ENCODE peak calls at places on chromosomes 2 and 18, in ten cellular contexts. D is GM19239, J is HL-60, H is hypothalamus, A is glutamatergic neuron, E is GM23248, B is HFF-Myc, C is GM20000, U is natural killer cell, P is mesenchymal stem cell. N is an unnamed sample.

GRCh38 chr2:196335238-196335637 is 163.9 kb upstream of the STK17B start:
- DNase-seq in J (no peak), B (peak), H (no peak), C (no peak), E (peak), A (no peak), U (no peak), D (no peak), P (peak), N (no peak)

GRCh38 chr18:79616651-79617518 is 62.7 kb upstream of the CTDP1 start:
- DNase-seq in E (peak), H (no peak), U (no peak), P (peak), J (no peak), B (no peak), A (peak), D (no peak), C (no peak), N (no peak)

GRCh38 chr2:215929602-215930335 is 83.6 kb downstream of the MREG start:
- DNase-seq in C (no peak), U (no peak), A (no peak), H (no peak), P (peak), J (no peak), D (no peak), B (no peak), E (peak), N (no peak)

GRCh38 chr2:174972924-174973323 is 32.3 kb downstream of the CHN1 start:
- DNase-seq in D (no peak), J (no peak), U (no peak), C (no peak), H (no peak), B (no peak), E (peak), P (peak), A (no peak), N (no peak)

GRCh38 chr18:55779711-55780590 is 192.0 kb upstream of the TCF4 start:
- DNase-seq in A (peak), P (peak), C (peak), E (peak), U (no peak), B (no peak), J (no peak), H (peak), D (no peak), N (no peak)

GRCh38 chr2:233006648-233007047 is 6.4 kb downstream of the NGEF start:
- DNase-seq in P (no peak), E (no peak), J (no peak), H (no peak), C (no peak), U (no peak), D (no peak), B (no peak), A (no peak), N (no peak)

GRCh38 chr18:45617284-45617683 is 2.0 kb downstream of the SLC14A2 start:
- DNase-seq in B (peak), P (peak), E (peak), H (no peak), U (no peak), C (no peak), D (no peak), J (no peak), A (no peak), N (no peak)

GRCh38 chr2:143383016-143383415 is 253.8 kb downstream of the ARHGAP15 start:
- DNase-seq in C (no peak), J (no peak), E (no peak), B (no peak), A (no peak), H (no peak), D (no peak), P (no peak), U (no peak), N (no peak)

GRCh38 chr2:68749345-68749744 is 14.7 kb downstream of the ARHGAP25 start:
- DNase-seq in A (no peak), D (no peak), P (no peak), B (no peak), H (no peak), C (no peak), E (no peak), U (no peak), J (no peak), N (no peak)

GRCh38 chr2:83536489-83537020 is 922.5 kb downstream of the SUCLG1 start:
- DNase-seq in E (no peak), H (no peak), C (no peak), B (no peak), J (no peak), D (no peak), U (no peak), A (no peak), P (no peak), N (no peak)

GRCh38 chr2:3759331-3759730 is 56.0 kb downstream of the DCDC2C start:
- DNase-seq in E (peak), P (no peak), D (no peak), B (no peak), A (no peak), C (no peak), H (no peak), U (no peak), J (no peak), N (no peak)

GRCh38 chr2:231925303-231926179 is 655 bp downstream of the NPPC start:
- DNase-seq in D (peak), A (peak), P (peak), U (peak), E (peak), H (peak), B (peak), J (peak), C (peak), N (peak)

GRCh38 chr2:241265506-241265905 is 50.0 kb downstream of the HDLBP start:
- DNase-seq in A (no peak), B (no peak), H (no peak), E (no peak), C (no peak), J (no peak), U (no peak), P (no peak), D (no peak), N (no peak)

GRCh38 chr18:63236990-63237389 is 82.6 kb downstream of the BCL2 start:
- DNase-seq in C (no peak), J (peak), D (no peak), U (no peak), B (no peak), H (no peak), P (no peak), A (no peak), E (peak), N (peak)

GRCh38 chr2:62467475-62468321 is 38.3 kb downstream of the TMEM17 start:
- DNase-seq in E (peak), P (no peak), J (no peak), H (no peak), U (no peak), B (no peak), D (no peak), A (no peak), C (no peak), N (no peak)

GRCh38 chr2:239555566-239555895 is 154.7 kb upstream of the HDAC4 start:
- DNase-seq in C (no peak), J (no peak), E (peak), U (no peak), P (no peak), H (no peak), B (no peak), D (no peak), A (no peak), N (no peak)

GRCh38 chr2:96249654-96250053 is 16.1 kb downstream of the TMEM127 start:
- DNase-seq in B (peak), J (no peak), H (no peak), E (peak), P (no peak), A (no peak), C (no peak), D (no peak), U (no peak), N (no peak)

GRCh38 chr2:64212346-64212745 is 68.1 kb upstream of the PELI1 start:
- DNase-seq in U (no peak), H (no peak), C (no peak), P (peak), A (no peak), J (peak), B (no peak), E (peak), D (no peak), N (peak)

N was measured in CD14-positive monocyte.